ENCODE peak calls at places on chromosomes 3 and 15, in six cellular contexts. E is cardiac fibroblast; X is effector memory CD8-positive, alpha-beta T cell; G is HT-29; Z is AG04449; D is DMS 273 treated with DMSO at 0.1 percent for 48 hours. P is an unnamed sample.

GRCh38 chr3:196695849-196696226 is 16.2 kb downstream of the CEP19 start:
- DNase-seq in E (no peak), X (no peak), G (no peak), Z (no peak), D (no peak), P (no peak)

GRCh38 chr3:169644750-169645149 is 18.8 kb downstream of the MECOM start:
- DNase-seq in E (no peak), X (no peak), G (no peak), Z (no peak), D (no peak), P (no peak)

GRCh38 chr3:32780735-32781210 is 37.0 kb upstream of the TRIM71 start:
- DNase-seq in E (peak; percentile 52), X (no peak), G (peak; percentile 34), Z (no peak), D (no peak), P (no peak)

GRCh38 chr3:4722103-4722502 is 229.0 kb downstream of the ITPR1 start:
- DNase-seq in E (peak; percentile 82), X (no peak), G (peak; percentile 48), Z (no peak), D (no peak), P (peak; percentile 47)

GRCh38 chr3:14424711-14425573 is 22.5 kb downstream of the SLC6A6 start:
- DNase-seq in E (no peak), X (peak; percentile 66), G (no peak), Z (no peak), D (no peak), P (peak; percentile 39)

GRCh38 chr15:58980351-58980939 is 7.0 kb upstream of the RNF111 start:
- DNase-seq in E (peak; percentile 65), X (no peak), G (peak; percentile 55), Z (no peak), D (no peak), P (peak; percentile 47)

GRCh38 chr15:52136471-52136993 is 24.0 kb upstream of the BCL2L10 start:
- DNase-seq in E (peak; percentile 47), X (no peak), G (no peak), Z (no peak), D (no peak), P (no peak)

GRCh38 chr3:28868897-28869296 is 412.0 kb upstream of the RBMS3 start:
- DNase-seq in E (no peak), X (no peak), G (no peak), Z (no peak), D (no peak), P (no peak)

GRCh38 chr3:51386159-51386851 is 1.2 kb downstream of the MANF start:
- DNase-seq in E (no peak), X (no peak), G (peak; percentile 10), Z (no peak), D (no peak), P (no peak)

GRCh38 chr3:186406669-186407635 is 44.9 kb upstream of the DGKG start:
- DNase-seq in E (no peak), X (no peak), G (no peak), Z (no peak), D (no peak), P (no peak)

GRCh38 chr3:129560269-129560787 is 17.4 kb downstream of the H1-8 start:
- DNase-seq in E (peak; percentile 86), X (no peak), G (no peak), Z (peak; percentile 34), D (no peak), P (no peak)

GRCh38 chr3:122940628-122941086 is 86.9 kb downstream of the SEMA5B start:
- DNase-seq in E (peak; percentile 60), X (no peak), G (no peak), Z (no peak), D (no peak), P (no peak)

GRCh38 chr3:64687781-64688515 is at the start of gene ADAMTS9:
- DNase-seq in E (peak; percentile 89), X (no peak), G (no peak), Z (no peak), D (no peak), P (no peak)

GRCh38 chr15:45203182-45203581 is 15.4 kb upstream of the SHF start:
- DNase-seq in E (peak; percentile 49), X (no peak), G (no peak), Z (no peak), D (no peak), P (no peak)

GRCh38 chr3:132199451-132199850 is 117.8 kb upstream of the ACP3 start:
- DNase-seq in E (no peak), X (no peak), G (no peak), Z (no peak), D (no peak), P (no peak)

GRCh38 chr3:197114007-197114406 is 84.4 kb upstream of the MELTF start:
- DNase-seq in E (no peak), X (no peak), G (no peak), Z (no peak), D (no peak), P (no peak)

GRCh38 chr3:69925506-69925905 is 74.0 kb upstream of the SAMMSON start:
- DNase-seq in E (no peak), X (no peak), G (no peak), Z (no peak), D (no peak), P (no peak)

GRCh38 chr15:81293728-81294500 is 30.0 kb downstream of the STARD5 start:
- DNase-seq in E (no peak), X (peak; percentile 66), G (no peak), Z (no peak), D (no peak), P (peak; percentile 90)

GRCh38 chr3:130636480-130637234 is 110.0 kb downstream of the PIK3R4 start:
- DNase-seq in E (no peak), X (no peak), G (no peak), Z (no peak), D (no peak), P (no peak)

GRCh38 chr3:10471337-10471721 is 34.1 kb downstream of the ATP2B2 start:
- DNase-seq in E (peak; percentile 8), X (no peak), G (no peak), Z (no peak), D (peak; percentile 4), P (no peak)

GRCh38 chr3:112699436-112699978 is 58.6 kb upstream of the CCDC80 start:
- DNase-seq in E (peak; percentile 34), X (no peak), G (peak; percentile 86), Z (no peak), D (no peak), P (no peak)

GRCh38 chr3:114685053-114685630 is 391.3 kb downstream of the TIGIT start:
- DNase-seq in E (no peak), X (no peak), G (no peak), Z (no peak), D (no peak), P (no peak)

GRCh38 chr3:184366619-184367321 is 5.3 kb downstream of the POLR2H start:
- DNase-seq in E (peak; percentile 68), X (no peak), G (no peak), Z (no peak), D (no peak), P (no peak)

GRCh38 chr15:89936051-89936792 is 23.5 kb upstream of the ARPIN start:
- DNase-seq in E (no peak), X (no peak), G (no peak), Z (no peak), D (no peak), P (peak; percentile 40)

GRCh38 chr3:31361391-31362273 is 171.1 kb upstream of the STT3B start:
- DNase-seq in E (peak; percentile 68), X (no peak), G (no peak), Z (peak; percentile 49), D (no peak), P (no peak)

GRCh38 chr3:189297957-189298356 is 126.2 kb downstream of the TPRG1 start:
- DNase-seq in E (no peak), X (no peak), G (no peak), Z (no peak), D (no peak), P (no peak)

GRCh38 chr3:71478568-71478967 is 105.0 kb downstream of the FOXP1 start:
- DNase-seq in E (no peak), X (no peak), G (no peak), Z (no peak), D (no peak), P (peak; percentile 49)

GRCh38 chr15:73600413-73601050 is 32.7 kb downstream of the NPTN start:
- DNase-seq in E (no peak), X (no peak), G (no peak), Z (no peak), D (no peak), P (no peak)

GRCh38 chr3:148588291-148588690 is 109.4 kb upstream of the AGTR1 start:
- DNase-seq in E (no peak), X (no peak), G (no peak), Z (no peak), D (no peak), P (no peak)

GRCh38 chr3:12979151-12979946 is 93.9 kb downstream of the IQSEC1 start:
- DNase-seq in E (no peak), X (no peak), G (no peak), Z (no peak), D (no peak), P (no peak)